ENCODE peak calls at places on chromosomes 2 and 18, in four cellular contexts. One of them, this sample, is unnamed.

GRCh38 chr2:217995741-217996141 is 7.1 kb downstream of the TNS1 start:
- DNase-seq in cardiac septum: no peak
- DNase-seq in cortex of kidney: no peak
- DNase-seq in stimulated activated CD8-positive, alpha-beta memory T cell treated with anti-CD3 and anti-CD28 coated beads, Interleukin-2, amount 100 ng/mL, for 48 hours: no peak
- DNase-seq in this sample: no peak

GRCh38 chr2:173667014-173667413 is 298.2 kb downstream of the SP3 start:
- DNase-seq in stimulated activated CD8-positive, alpha-beta memory T cell treated with anti-CD3 and anti-CD28 coated beads, Interleukin-2, amount 100 ng/mL, for 48 hours: no peak
- DNase-seq in cardiac septum: no peak
- DNase-seq in cortex of kidney: no peak
- DNase-seq in this sample: no peak

GRCh38 chr2:239296020-239296932 is 104.5 kb downstream of the HDAC4 start:
- DNase-seq in cortex of kidney: no peak
- DNase-seq in stimulated activated CD8-positive, alpha-beta memory T cell treated with anti-CD3 and anti-CD28 coated beads, Interleukin-2, amount 100 ng/mL, for 48 hours: no peak
- DNase-seq in cardiac septum: peak
- DNase-seq in this sample: no peak

GRCh38 chr2:239113164-239113563 is 265.3 kb downstream of the TWIST2 start:
- DNase-seq in stimulated activated CD8-positive, alpha-beta memory T cell treated with anti-CD3 and anti-CD28 coated beads, Interleukin-2, amount 100 ng/mL, for 48 hours: no peak
- DNase-seq in cortex of kidney: no peak
- DNase-seq in cardiac septum: no peak
- DNase-seq in this sample: no peak

GRCh38 chr2:6580982-6581381 is 284.7 kb downstream of the CMPK2 start:
- DNase-seq in cortex of kidney: no peak
- DNase-seq in cardiac septum: no peak
- DNase-seq in stimulated activated CD8-positive, alpha-beta memory T cell treated with anti-CD3 and anti-CD28 coated beads, Interleukin-2, amount 100 ng/mL, for 48 hours: no peak
- DNase-seq in this sample: no peak

GRCh38 chr2:46964835-46965560 is 49.4 kb upstream of the MCFD2 start:
- DNase-seq in cortex of kidney: no peak
- DNase-seq in cardiac septum: no peak
- DNase-seq in stimulated activated CD8-positive, alpha-beta memory T cell treated with anti-CD3 and anti-CD28 coated beads, Interleukin-2, amount 100 ng/mL, for 48 hours: no peak
- DNase-seq in this sample: no peak

GRCh38 chr2:67234443-67234842 is 162.7 kb upstream of the ETAA1 start:
- DNase-seq in cortex of kidney: no peak
- DNase-seq in stimulated activated CD8-positive, alpha-beta memory T cell treated with anti-CD3 and anti-CD28 coated beads, Interleukin-2, amount 100 ng/mL, for 48 hours: no peak
- DNase-seq in cardiac septum: no peak
- DNase-seq in this sample: no peak

GRCh38 chr2:106161938-106162814 is 31.9 kb downstream of the UXS1 start:
- DNase-seq in stimulated activated CD8-positive, alpha-beta memory T cell treated with anti-CD3 and anti-CD28 coated beads, Interleukin-2, amount 100 ng/mL, for 48 hours: no peak
- DNase-seq in cardiac septum: no peak
- DNase-seq in cortex of kidney: no peak
- DNase-seq in this sample: no peak

GRCh38 chr18:62732631-62733030 is 17.3 kb downstream of the PHLPP1 start:
- DNase-seq in cortex of kidney: no peak
- DNase-seq in stimulated activated CD8-positive, alpha-beta memory T cell treated with anti-CD3 and anti-CD28 coated beads, Interleukin-2, amount 100 ng/mL, for 48 hours: no peak
- DNase-seq in cardiac septum: no peak
- DNase-seq in this sample: no peak

GRCh38 chr2:53969285-53970094 is 1.3 kb downstream of the PSME4 start:
- DNase-seq in cardiac septum: no peak
- DNase-seq in cortex of kidney: no peak
- DNase-seq in stimulated activated CD8-positive, alpha-beta memory T cell treated with anti-CD3 and anti-CD28 coated beads, Interleukin-2, amount 100 ng/mL, for 48 hours: no peak
- DNase-seq in this sample: no peak

GRCh38 chr2:164655750-164656149 is 34.5 kb upstream of the GRB14 start:
- DNase-seq in cardiac septum: no peak
- DNase-seq in stimulated activated CD8-positive, alpha-beta memory T cell treated with anti-CD3 and anti-CD28 coated beads, Interleukin-2, amount 100 ng/mL, for 48 hours: no peak
- DNase-seq in cortex of kidney: no peak
- DNase-seq in this sample: no peak

GRCh38 chr2:65161551-65162100 is 31.7 kb upstream of the RAB1A start:
- DNase-seq in stimulated activated CD8-positive, alpha-beta memory T cell treated with anti-CD3 and anti-CD28 coated beads, Interleukin-2, amount 100 ng/mL, for 48 hours: no peak
- DNase-seq in cortex of kidney: no peak
- DNase-seq in cardiac septum: no peak
- DNase-seq in this sample: no peak

GRCh38 chr2:229124126-229124525 is 147.0 kb downstream of the PID1 start:
- DNase-seq in cortex of kidney: no peak
- DNase-seq in cardiac septum: no peak
- DNase-seq in stimulated activated CD8-positive, alpha-beta memory T cell treated with anti-CD3 and anti-CD28 coated beads, Interleukin-2, amount 100 ng/mL, for 48 hours: no peak
- DNase-seq in this sample: no peak

GRCh38 chr2:207256476-207257207 is 90.9 kb upstream of the KLF7 start:
- DNase-seq in stimulated activated CD8-positive, alpha-beta memory T cell treated with anti-CD3 and anti-CD28 coated beads, Interleukin-2, amount 100 ng/mL, for 48 hours: no peak
- DNase-seq in cortex of kidney: no peak
- DNase-seq in cardiac septum: no peak
- DNase-seq in this sample: no peak

GRCh38 chr18:9348079-9348671 is 13.6 kb downstream of the TWSG1 start:
- DNase-seq in cardiac septum: no peak
- DNase-seq in cortex of kidney: no peak
- DNase-seq in stimulated activated CD8-positive, alpha-beta memory T cell treated with anti-CD3 and anti-CD28 coated beads, Interleukin-2, amount 100 ng/mL, for 48 hours: no peak
- DNase-seq in this sample: no peak

GRCh38 chr2:82796132-82796531 is 1662.9 kb downstream of the SUCLG1 start:
- DNase-seq in cardiac septum: no peak
- DNase-seq in cortex of kidney: no peak
- DNase-seq in stimulated activated CD8-positive, alpha-beta memory T cell treated with anti-CD3 and anti-CD28 coated beads, Interleukin-2, amount 100 ng/mL, for 48 hours: no peak
- DNase-seq in this sample: no peak

GRCh38 chr2:197884252-197884651 is 79.9 kb downstream of the PLCL1 start:
- DNase-seq in cortex of kidney: no peak
- DNase-seq in cardiac septum: no peak
- DNase-seq in stimulated activated CD8-positive, alpha-beta memory T cell treated with anti-CD3 and anti-CD28 coated beads, Interleukin-2, amount 100 ng/mL, for 48 hours: no peak
- DNase-seq in this sample: no peak

GRCh38 chr2:148926291-148926961 is 51.4 kb downstream of the KIF5C start:
- DNase-seq in cardiac septum: no peak
- DNase-seq in cortex of kidney: no peak
- DNase-seq in stimulated activated CD8-positive, alpha-beta memory T cell treated with anti-CD3 and anti-CD28 coated beads, Interleukin-2, amount 100 ng/mL, for 48 hours: peak
- DNase-seq in this sample: peak

GRCh38 chr2:150872919-150873772 is 385.7 kb upstream of the RND3 start:
- DNase-seq in cortex of kidney: no peak
- DNase-seq in cardiac septum: no peak
- DNase-seq in stimulated activated CD8-positive, alpha-beta memory T cell treated with anti-CD3 and anti-CD28 coated beads, Interleukin-2, amount 100 ng/mL, for 48 hours: no peak
- DNase-seq in this sample: no peak